ENCODE peak calls at places on chromosomes 11 and 22, in ten cellular contexts. U, O, T, Y, Q, X, R, P, C and B are unnamed samples.

GRCh38 chr11:104324276-104324675 is 160.3 kb upstream of the PDGFD start:
- DNase-seq in U (no peak), O (no peak), T (no peak), Y (no peak), Q (no peak), X (no peak), R (no peak), P (no peak), C (no peak), B (no peak)

GRCh38 chr11:122863704-122864326 is 18.7 kb upstream of the JHY start:
- DNase-seq in U (no peak), O (peak; percentile 48), T (no peak), Y (no peak), Q (peak; percentile 31), X (peak; percentile 64), R (peak; percentile 59), P (peak; percentile 75), C (peak; percentile 47), B (no peak)

GRCh38 chr11:64207247-64208085 is 945 bp downstream of the FERMT3 start:
- DNase-seq in U (peak; percentile 66), O (no peak), T (no peak), Y (peak; percentile 90), Q (peak; percentile 89), X (peak; percentile 84), R (peak; percentile 82), P (peak; percentile 36), C (peak; percentile 74), B (no peak)

GRCh38 chr22:39239561-39240423 is 5.0 kb downstream of the PDGFB start:
- DNase-seq in U (no peak), O (no peak), T (no peak), Y (no peak), Q (no peak), X (no peak), R (no peak), P (no peak), C (peak; percentile 88), B (no peak)

GRCh38 chr11:119218141-119218878 is 12.2 kb downstream of the CBL start:
- DNase-seq in U (no peak), O (no peak), T (peak; percentile 78), Y (no peak), Q (peak; percentile 31), X (peak; percentile 93), R (peak; percentile 99), P (no peak), C (no peak), B (no peak)

GRCh38 chr11:65658174-65659021 is 4.3 kb downstream of the RELA start:
- DNase-seq in U (no peak), O (no peak), T (no peak), Y (no peak), Q (no peak), X (no peak), R (no peak), P (no peak), C (no peak), B (peak; percentile 84)

GRCh38 chr11:25566298-25567200 is 765.4 kb upstream of the ANO3 start:
- DNase-seq in U (no peak), O (no peak), T (no peak), Y (peak; percentile 5), Q (no peak), X (no peak), R (no peak), P (peak; percentile 69), C (no peak), B (no peak)

GRCh38 chr11:17343907-17344306 is 7.7 kb upstream of the NCR3LG1 start:
- DNase-seq in U (no peak), O (no peak), T (no peak), Y (no peak), Q (no peak), X (peak; percentile 92), R (peak; percentile 89), P (no peak), C (no peak), B (no peak)

GRCh38 chr11:2139118-2139490 is at the start of gene IGF2:
- DNase-seq in U (no peak), O (no peak), T (no peak), Y (no peak), Q (peak; percentile 58), X (no peak), R (no peak), P (no peak), C (no peak), B (no peak)

GRCh38 chr22:45308624-45309421 is 911 bp upstream of the FAM118A start:
- DNase-seq in U (no peak), O (no peak), T (no peak), Y (peak; percentile 49), Q (no peak), X (no peak), R (no peak), P (no peak), C (peak; percentile 42), B (no peak)

GRCh38 chr11:94925422-94926270 is 47.7 kb downstream of the CWC15 start:
- DNase-seq in U (no peak), O (no peak), T (no peak), Y (no peak), Q (no peak), X (no peak), R (no peak), P (no peak), C (no peak), B (no peak)

GRCh38 chr11:92929168-92930053 is 40.0 kb upstream of the MTNR1B start:
- DNase-seq in U (no peak), O (no peak), T (no peak), Y (no peak), Q (no peak), X (no peak), R (peak; percentile 9), P (no peak), C (no peak), B (no peak)

GRCh38 chr11:64760759-64761417 is 1.1 kb upstream of the PYGM start:
- DNase-seq in U (no peak), O (peak; percentile 27), T (no peak), Y (no peak), Q (no peak), X (no peak), R (no peak), P (no peak), C (no peak), B (no peak)

GRCh38 chr11:28490763-28491382 is 382.7 kb downstream of the METTL15 start:
- DNase-seq in U (no peak), O (no peak), T (no peak), Y (no peak), Q (no peak), X (no peak), R (peak; percentile 20), P (no peak), C (no peak), B (no peak)

GRCh38 chr11:1481483-1481825 is 5.1 kb downstream of the MOB2 start:
- DNase-seq in U (no peak), O (no peak), T (no peak), Y (no peak), Q (no peak), X (no peak), R (no peak), P (no peak), C (no peak), B (no peak)

GRCh38 chr22:41966607-41967240 is 2.5 kb upstream of the SEPTIN3 start:
- DNase-seq in U (peak; percentile 7), O (peak; percentile 57), T (peak; percentile 61), Y (peak; percentile 74), Q (peak; percentile 31), X (peak; percentile 83), R (peak; percentile 92), P (peak; percentile 26), C (peak; percentile 41), B (no peak)

GRCh38 chr11:123841189-123841588 is 35.0 kb upstream of the OR6M1 start:
- DNase-seq in U (no peak), O (no peak), T (no peak), Y (no peak), Q (no peak), X (no peak), R (no peak), P (no peak), C (no peak), B (no peak)

GRCh38 chr11:74460481-74461154 is 6.7 kb downstream of the KCNE3 start:
- DNase-seq in U (no peak), O (no peak), T (no peak), Y (peak; percentile 74), Q (peak; percentile 46), X (peak; percentile 25), R (peak; percentile 60), P (no peak), C (no peak), B (no peak)

GRCh38 chr22:47367993-47368945 is 605.8 kb downstream of the TBC1D22A start:
- DNase-seq in U (no peak), O (no peak), T (no peak), Y (no peak), Q (no peak), X (no peak), R (no peak), P (no peak), C (no peak), B (no peak)

GRCh38 chr22:35140879-35141745 is 75.2 kb downstream of the ISX start:
- DNase-seq in U (no peak), O (no peak), T (no peak), Y (no peak), Q (peak; percentile 38), X (no peak), R (no peak), P (no peak), C (peak; percentile 79), B (no peak)
- TF ChIP-seq CTCF in U (no peak), O (no peak), T (no peak), Y (no peak), Q (peak; percentile 63), X (no peak), R (no peak), P (no peak), C (peak; percentile 57), B (no peak)

DNA sequence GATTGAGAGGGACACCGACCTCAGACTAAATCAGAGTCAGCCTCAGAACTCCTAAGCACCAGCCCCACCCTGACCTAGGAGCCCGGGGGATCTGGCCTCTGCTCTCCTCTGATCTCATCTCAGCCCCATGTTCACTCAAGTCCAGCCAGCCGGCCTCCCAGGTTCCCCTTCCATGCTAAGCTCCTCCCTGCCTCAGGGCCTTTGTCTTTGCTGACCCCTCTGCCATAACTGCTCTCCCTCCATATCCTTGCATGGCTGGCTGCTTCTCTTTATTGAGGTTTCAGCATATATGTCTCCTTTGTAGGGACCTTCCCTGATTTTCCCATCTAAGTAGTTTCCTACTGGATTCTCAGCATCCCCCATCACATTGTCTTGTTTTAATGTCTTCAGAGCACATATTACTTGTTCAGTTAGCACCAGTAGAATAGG is 780 bp upstream of the SLC15A3 start:
- DNase-seq in U (no peak), O (peak; percentile 33), T (no peak), Y (no peak), Q (no peak), X (no peak), R (no peak), P (no peak), C (no peak), B (no peak)
- H3K4me3 ChIP-seq in U (peak overlapping the region; percentile 84), O (no peak overlapping the region), T (peak overlapping the region; percentile 55), Y (no peak overlapping the region), Q (no peak overlapping the region), X (peak overlapping the region; percentile 53), R (no peak overlapping the region), P (peak overlapping the region; percentile 65), C (peak overlapping the region; percentile 44), B (peak overlapping the region; percentile 56)

GRCh38 chr11:72141066-72141465 is 5.5 kb downstream of the FOLR3 start:
- DNase-seq in U (no peak), O (no peak), T (peak; percentile 69), Y (no peak), Q (no peak), X (peak; percentile 83), R (peak; percentile 94), P (no peak), C (no peak), B (no peak)
- TF ChIP-seq CTCF in U (no peak), O (no peak), T (no peak), Y (no peak), Q (no peak), X (no peak), R (no peak), P (no peak), C (no peak), B (no peak)

GRCh38 chr11:78351193-78351592 is 66.4 kb downstream of the GAB2 start:
- DNase-seq in U (no peak), O (no peak), T (no peak), Y (no peak), Q (no peak), X (no peak), R (no peak), P (no peak), C (no peak), B (no peak)
- H3K4me3 ChIP-seq in U (no peak overlapping the region), O (no peak overlapping the region), T (no peak overlapping the region), Y (peak overlapping the region; percentile 29), Q (no peak overlapping the region), X (no peak overlapping the region), R (no peak overlapping the region), P (no peak overlapping the region), C (peak overlapping the region; percentile 4), B (no peak overlapping the region)